ENCODE peak calls at places on chromosomes 12 and 14, in nine cellular contexts. N is astrocyte of the spinal cord; X is tibial nerve; J is choroid plexus epithelial cell; R is uterus; D is fibroblast of lung; W is pancreas; C is CD8-positive, alpha-beta T cell; E is cardiac muscle cell. V is an unnamed sample.

GRCh38 chr14:54502602-54503001 is 7.1 kb upstream of the CGRRF1 start:
- DNase-seq in N (no peak), X (no peak), J (no peak), R (no peak), D (no peak), W (no peak), C (no peak), E (peak; percentile 40), V (peak; percentile 33)

GRCh38 chr12:4956054-4956453 is 46.3 kb downstream of the KCNA1 start:
- DNase-seq in N (no peak), X (no peak), J (peak; percentile 7), R (no peak), D (peak; percentile 69), W (no peak), C (no peak), E (peak; percentile 46), V (peak; percentile 14)

GRCh38 chr14:62189698-62190097 is 427.5 kb downstream of the SNAPC1 start:
- DNase-seq in N (peak; percentile 72), X (no peak), J (peak; percentile 18), R (peak; percentile 58), D (peak; percentile 82), W (no peak), C (no peak), E (peak; percentile 31), V (peak; percentile 25)

GRCh38 chr14:39160494-39160893 is 9.6 kb downstream of the TRAPPC6B start:
- DNase-seq in N (no peak), X (no peak), J (no peak), R (no peak), D (no peak), W (no peak), C (no peak), E (no peak), V (no peak)

GRCh38 chr14:58298880-58299664 is 717 bp downstream of the ARID4A start:
- DNase-seq in N (no peak), X (no peak), J (no peak), R (peak; percentile 30), D (no peak), W (peak; percentile 72), C (peak; percentile 34), E (no peak), V (no peak)

GRCh38 chr14:33676135-33676566 is 274.7 kb downstream of the EGLN3 start:
- DNase-seq in N (peak; percentile 70), X (no peak), J (peak; percentile 81), R (no peak), D (peak; percentile 70), W (no peak), C (no peak), E (peak; percentile 74), V (peak; percentile 67)

GRCh38 chr12:122793685-122794106 is 19.3 kb downstream of the CCDC62 start:
- DNase-seq in N (peak; percentile 71), X (no peak), J (peak; percentile 76), R (no peak), D (peak; percentile 45), W (no peak), C (no peak), E (peak; percentile 74), V (peak; percentile 78)

GRCh38 chr12:1587927-1588573 is 6.3 kb downstream of the FBXL14 start:
- DNase-seq in N (peak; percentile 60), X (no peak), J (peak; percentile 41), R (no peak), D (no peak), W (no peak), C (no peak), E (no peak), V (peak; percentile 37)

GRCh38 chr12:14923944-14924343 is 14.4 kb downstream of the ERP27 start:
- DNase-seq in N (no peak), X (no peak), J (no peak), R (no peak), D (no peak), W (no peak), C (no peak), E (no peak), V (no peak)

GRCh38 chr12:106135075-106135474 is 3.7 kb downstream of the NUAK1 start:
- DNase-seq in N (peak; percentile 87), X (no peak), J (peak; percentile 73), R (no peak), D (peak; percentile 87), W (no peak), C (no peak), E (peak; percentile 53), V (peak; percentile 53)

GRCh38 chr12:74111688-74112360 is 425.8 kb upstream of the ATXN7L3B start:
- DNase-seq in N (peak; percentile 46), X (no peak), J (peak; percentile 33), R (no peak), D (peak; percentile 5), W (no peak), C (no peak), E (no peak), V (peak; percentile 6)

GRCh38 chr14:51310453-51311074 is 70.5 kb downstream of the TMX1 start:
- DNase-seq in N (peak; percentile 69), X (no peak), J (peak; percentile 24), R (peak; percentile 45), D (peak; percentile 87), W (no peak), C (no peak), E (peak; percentile 75), V (peak; percentile 58)

GRCh38 chr12:77435446-77436091 is 370.2 kb upstream of the E2F7 start:
- DNase-seq in N (no peak), X (no peak), J (no peak), R (no peak), D (no peak), W (no peak), C (no peak), E (no peak), V (no peak)

GRCh38 chr14:93475471-93475870 is 44.7 kb downstream of the UNC79 start:
- DNase-seq in N (no peak), X (no peak), J (no peak), R (no peak), D (no peak), W (no peak), C (no peak), E (no peak), V (no peak)

GRCh38 chr14:93480867-93481266 is 50.1 kb downstream of the UNC79 start:
- DNase-seq in N (no peak), X (no peak), J (no peak), R (no peak), D (no peak), W (no peak), C (no peak), E (no peak), V (no peak)

GRCh38 chr14:93481758-93482157 is 51.0 kb downstream of the UNC79 start:
- DNase-seq in N (no peak), X (no peak), J (no peak), R (no peak), D (no peak), W (no peak), C (no peak), E (no peak), V (no peak)

DNA sequence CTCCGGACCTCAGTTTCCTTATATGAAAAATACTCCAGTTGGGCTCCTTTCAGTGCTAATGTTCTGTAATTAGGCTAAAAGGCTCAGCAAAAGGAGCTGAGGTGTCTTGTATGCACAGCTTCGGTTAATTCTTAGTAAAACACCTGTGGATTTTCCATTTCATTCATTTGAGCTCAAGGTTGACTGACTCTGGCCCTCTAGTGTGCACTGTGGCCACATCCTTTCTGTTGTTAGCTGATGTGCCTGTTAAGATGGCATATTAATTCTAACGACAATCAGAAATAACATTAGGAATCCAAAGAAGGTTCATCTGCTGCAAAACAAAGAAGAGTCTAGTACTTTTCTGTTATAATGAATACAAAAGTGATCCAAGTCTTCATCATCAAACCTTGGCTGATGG is 45.6 kb downstream of the UNC79 start:
- DNase-seq in N (no peak), X (no peak), J (no peak), R (no peak), D (no peak), W (no peak), C (no peak), E (no peak), V (no peak)
- H3K4me3 ChIP-seq in N (no peak overlapping the region), X (no peak overlapping the region), J (no peak overlapping the region), R (no peak overlapping the region), D (no peak overlapping the region), W (no peak overlapping the region), C (no peak overlapping the region), E (no peak overlapping the region), V (no peak overlapping the region)

GRCh38 chr14:73833530-73834257 is 17.9 kb upstream of the PTGR2 start:
- DNase-seq in N (peak; percentile 84), X (no peak), J (no peak), R (no peak), D (peak; percentile 80), W (no peak), C (no peak), E (peak; percentile 84), V (no peak)
- TF ChIP-seq CTCF in N (no peak), X (no peak), J (no peak), R (no peak), D (no peak), W (no peak), C (no peak), E (no peak), V (no peak)

DNA sequence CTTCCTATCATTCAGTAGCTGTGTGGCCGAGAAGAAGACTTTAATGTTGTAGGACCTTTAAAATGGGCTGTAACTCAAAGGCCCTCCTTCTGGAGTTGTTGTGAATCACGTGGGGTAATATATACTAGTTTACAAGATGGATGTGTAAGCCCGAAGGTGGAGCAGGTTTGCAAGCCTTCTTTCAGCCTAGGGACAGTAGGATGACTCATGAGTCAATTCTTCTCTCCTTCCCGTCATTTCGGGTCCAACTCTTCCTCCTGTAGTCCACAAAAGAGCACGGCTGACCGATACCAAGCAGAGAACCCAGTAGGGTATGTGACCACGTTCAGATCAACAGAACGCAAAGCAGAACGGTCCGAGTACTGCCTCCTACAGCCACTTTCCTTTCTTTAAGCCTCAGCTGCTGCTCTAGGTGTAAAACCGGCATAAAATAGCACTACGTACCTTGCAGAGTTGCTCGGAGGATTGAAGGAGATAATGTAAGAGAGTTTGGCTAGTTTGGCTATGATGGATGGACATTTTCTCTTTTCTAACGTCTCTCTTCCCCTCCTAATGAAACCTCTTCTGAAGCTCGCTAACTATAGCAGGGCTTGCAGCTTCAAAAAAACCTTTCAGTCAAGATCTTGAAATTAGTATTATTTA is 1.3 kb upstream of the RASSF3 start:
- DNase-seq in N (peak; percentile 56), X (no peak), J (peak; percentile 60), R (no peak), D (peak; percentile 61), W (no peak), C (no peak), E (peak; percentile 49), V (peak; percentile 43)
- H3K4me3 ChIP-seq in N (peak overlapping the region; percentile 65), X (peak overlapping the region; percentile 98), J (peak overlapping the region; percentile 83), R (peak overlapping the region; percentile 71), D (peak overlapping the region; percentile 79), W (peak overlapping the region; percentile 66), C (peak overlapping the region; percentile 60), E (peak overlapping the region; percentile 78), V (peak overlapping the region; percentile 72)

DNA sequence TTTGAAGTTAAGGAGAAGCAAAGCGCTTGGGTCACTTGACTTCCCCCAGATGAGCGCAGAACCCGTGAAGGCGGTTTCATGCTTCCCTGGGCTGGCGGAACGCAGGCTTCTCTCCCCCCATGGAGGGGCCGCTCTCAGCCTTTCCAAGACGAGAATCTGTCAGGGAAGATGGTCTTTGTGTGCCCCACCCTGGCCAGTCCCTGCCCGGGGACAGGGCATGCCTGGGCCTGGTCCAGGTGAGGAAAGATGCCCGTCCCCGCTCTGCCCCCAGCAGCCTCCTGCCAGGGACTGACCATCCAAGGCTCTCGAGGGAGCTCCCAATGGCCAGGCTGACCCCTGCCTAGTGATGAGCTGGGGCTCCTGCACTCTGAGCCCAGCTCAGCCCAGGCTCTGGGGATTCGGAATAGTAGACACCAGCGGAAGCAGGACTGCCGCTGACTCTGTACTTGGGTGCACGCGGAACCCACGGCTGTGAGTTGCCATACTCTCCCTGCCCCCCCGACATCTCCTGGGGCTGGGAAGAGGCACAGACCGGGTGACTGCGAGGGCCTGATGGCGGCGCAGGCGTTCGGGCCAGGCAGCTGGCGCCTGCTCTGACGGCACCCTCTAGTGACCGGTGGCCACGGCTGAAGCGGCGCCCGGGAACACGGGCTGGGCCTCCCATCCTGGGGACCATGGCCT is 142.2 kb upstream of the FKBP4 start:
- DNase-seq in N (no peak), X (no peak), J (no peak), R (no peak), D (no peak), W (no peak), C (no peak), E (no peak), V (no peak)
- TF ChIP-seq CTCF in N (no peak), X (no peak), J (no peak), R (no peak), D (no peak), W (no peak), C (no peak), E (no peak), V (no peak)